ENCODE peak calls at places on chromosomes 5 and 9, in five cellular contexts. F, W, J, T and G are unnamed samples. For H3K9me3, the result is how much of the 10 kb centered on the place peaks cover.

GRCh38 chr9:135797507-135798302 is 95.7 kb downstream of the KCNT1 start:
- DNase-seq in F (no peak), W (peak), J (peak), T (peak), G (peak)

GRCh38 chr5:115831163-115831768 is 10.1 kb downstream of the ATG12 start:
- DNase-seq in F (no peak), W (peak), J (peak), T (no peak), G (peak)

GRCh38 chr5:83991566-83992224 is 271.0 kb upstream of the HAPLN1 start:
- DNase-seq in F (no peak), W (no peak), J (no peak), T (no peak), G (no peak)

GRCh38 chr9:134728021-134728795 is 86.6 kb downstream of the COL5A1 start:
- DNase-seq in F (no peak), W (no peak), J (no peak), T (no peak), G (no peak)

GRCh38 chr9:136754626-136755284 is 3.3 kb downstream of the LCN8 start:
- DNase-seq in F (no peak), W (no peak), J (peak), T (no peak), G (no peak)

GRCh38 chr5:37900692-37901091 is 60.9 kb upstream of the GDNF start:
- DNase-seq in F (no peak), W (peak), J (peak), T (peak), G (peak)

GRCh38 chr5:150562832-150563231 is 54.9 kb downstream of the NDST1 start:
- DNase-seq in F (no peak), W (no peak), J (peak), T (no peak), G (peak)

GRCh38 chr5:89869346-89869745 is 540.2 kb downstream of the CETN3 start:
- DNase-seq in F (no peak), W (no peak), J (no peak), T (no peak), G (no peak)

GRCh38 chr9:137302176-137303030 is at the start of gene NRARP:
- DNase-seq in F (peak), W (peak), J (peak), T (peak), G (peak)

GRCh38 chr9:96021616-96022444 is 146.3 kb downstream of the ERCC6L2 start:
- DNase-seq in F (no peak), W (no peak), J (peak), T (peak), G (peak)

GRCh38 chr9:64773491-64773931 is 511.5 kb downstream of the FOXD4L5 start:
- DNase-seq in F (no peak), W (no peak), J (no peak), T (peak), G (peak)

GRCh38 chr5:1880377-1881272 is 2.1 kb downstream of the IRX4 start:
- DNase-seq in F (no peak), W (no peak), J (no peak), T (no peak), G (no peak)

GRCh38 chr9:105299190-105299854 is 54.9 kb downstream of the SLC44A1 start:
- DNase-seq in F (no peak), W (no peak), J (no peak), T (no peak), G (no peak)

GRCh38 chr5:77990020-77990419 is 213.9 kb upstream of the TBCA start:
- DNase-seq in F (no peak), W (no peak), J (peak), T (no peak), G (peak)

GRCh38 chr9:5957166-5957565 is 58.3 kb downstream of the RANBP6 start:
- DNase-seq in F (no peak), W (no peak), J (no peak), T (no peak), G (no peak)

GRCh38 chr9:129613520-129614175 is 7.3 kb downstream of the C9orf50 start:
- DNase-seq in F (no peak), W (no peak), J (peak), T (peak), G (peak)

GRCh38 chr9:36396985-36397384 is 3.1 kb downstream of the RNF38 start:
- DNase-seq in F (no peak), W (no peak), J (no peak), T (no peak), G (no peak)

GRCh38 chr9:99827244-99827643 is 5.6 kb downstream of the NR4A3 start:
- DNase-seq in F (no peak), W (no peak), J (no peak), T (no peak), G (no peak)

GRCh38 chr9:113712053-113712452 is 164.1 kb upstream of the ZNF618 start:
- DNase-seq in F (no peak), W (no peak), J (no peak), T (no peak), G (no peak)

DNA sequence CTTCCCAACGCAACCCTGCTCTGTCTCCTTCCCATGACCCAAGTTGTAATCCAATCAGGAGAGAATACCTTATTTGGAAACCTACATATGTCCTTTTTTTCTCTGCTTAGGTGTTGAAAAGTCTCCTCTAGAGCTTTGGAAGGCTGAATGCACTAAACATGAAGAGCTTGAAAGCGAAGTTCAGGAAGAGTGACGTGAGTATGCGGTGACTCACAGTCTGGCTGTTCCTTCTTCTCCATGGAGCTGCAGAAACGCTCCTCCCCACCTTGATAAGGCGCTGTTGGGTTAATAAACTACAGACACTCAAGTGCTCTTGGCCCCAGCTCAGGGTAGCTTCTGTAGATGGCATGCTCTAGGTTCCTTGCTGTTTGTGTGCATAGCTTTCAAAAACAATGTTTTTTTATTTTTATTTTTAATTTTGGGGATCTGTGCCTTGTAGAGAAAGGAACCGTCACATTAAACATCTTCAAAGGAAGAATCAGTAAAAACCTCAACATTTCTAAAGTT is 30.7 kb downstream of the RAI14 start:
- DNase-seq in F (no peak), W (peak), J (no peak), T (peak), G (no peak)
- TF ChIP-seq CTCF in F (no peak), W (no peak), J (no peak), T (no peak), G (no peak)

GRCh38 chr5:71825992-71826391 is 106.9 kb downstream of the CARTPT start:
- DNase-seq in F (no peak), W (no peak), J (no peak), T (no peak), G (no peak)

GRCh38 chr5:71816307-71816706 is 97.2 kb downstream of the CARTPT start:
- DNase-seq in F (no peak), W (no peak), J (no peak), T (no peak), G (no peak)

GRCh38 chr5:71817891-71818290 is 98.8 kb downstream of the CARTPT start:
- DNase-seq in F (no peak), W (no peak), J (no peak), T (no peak), G (no peak)

DNA sequence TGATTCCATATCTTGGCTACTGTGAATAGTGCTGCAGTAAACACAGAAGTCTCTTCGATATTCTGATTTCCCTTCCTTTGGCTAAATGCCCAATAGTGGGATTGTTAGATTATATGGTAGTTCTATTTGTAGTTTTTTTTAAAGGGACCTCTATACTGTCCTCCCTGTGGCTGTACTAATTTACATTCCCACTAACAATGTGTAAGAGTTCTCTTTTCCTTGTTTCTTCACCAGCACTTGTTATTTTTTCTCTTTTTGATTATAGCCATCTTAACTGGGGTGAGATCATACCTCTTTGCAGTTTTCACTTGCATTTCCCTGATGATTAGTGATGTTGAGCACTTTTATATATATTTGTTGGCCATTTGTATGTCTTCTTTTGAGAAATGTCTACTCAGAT is 102.0 kb downstream of the CARTPT start:
- DNase-seq in F (no peak), W (no peak), J (no peak), T (no peak), G (no peak)
- H3K9me3 ChIP-seq in F (under half), W (under half), J (under half), T (under half), G (under half)

GRCh38 chr5:14417232-14417730 is 164.3 kb upstream of the OTULINL start:
- DNase-seq in F (no peak), W (no peak), J (no peak), T (no peak), G (no peak)

GRCh38 chr5:14421851-14422250 is 159.7 kb upstream of the OTULINL start:
- DNase-seq in F (no peak), W (no peak), J (no peak), T (no peak), G (no peak)

GRCh38 chr5:14420136-14420808 is 161.3 kb upstream of the OTULINL start:
- DNase-seq in F (no peak), W (no peak), J (no peak), T (no peak), G (no peak)

GRCh38 chr5:14417792-14418765 is 163.5 kb upstream of the OTULINL start:
- DNase-seq in F (no peak), W (no peak), J (no peak), T (no peak), G (no peak)

DNA sequence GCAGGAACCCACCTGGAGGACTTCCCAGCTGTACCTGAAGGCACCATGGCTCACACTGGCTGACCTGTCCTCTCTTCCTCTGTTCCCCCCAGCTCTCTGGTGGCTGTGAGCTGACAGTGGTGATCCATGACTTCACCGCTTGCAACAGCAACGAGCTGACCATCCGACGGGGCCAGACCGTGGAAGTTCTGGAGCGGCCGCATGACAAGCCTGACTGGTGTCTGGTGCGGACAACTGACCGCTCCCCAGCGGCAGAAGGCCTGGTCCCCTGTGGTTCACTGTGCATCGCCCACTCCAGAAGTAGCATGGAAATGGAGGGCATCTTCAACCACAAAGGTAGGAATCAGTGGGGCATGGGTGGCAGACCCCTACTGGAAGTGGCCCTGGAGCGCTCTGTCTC is 161.9 kb upstream of the OTULINL start:
- DNase-seq in F (no peak), W (no peak), J (no peak), T (no peak), G (no peak)
- TF ChIP-seq CTCF in F (no peak), W (no peak), J (no peak), T (no peak), G (no peak)

GRCh38 chr5:63008195-63008594 is 429.6 kb downstream of the LRRC70 start:
- DNase-seq in F (no peak), W (no peak), J (no peak), T (no peak), G (no peak)
- H3K9me3 ChIP-seq in F (under half), W (under half), J (under half), T (half or more), G (under half)

DNA sequence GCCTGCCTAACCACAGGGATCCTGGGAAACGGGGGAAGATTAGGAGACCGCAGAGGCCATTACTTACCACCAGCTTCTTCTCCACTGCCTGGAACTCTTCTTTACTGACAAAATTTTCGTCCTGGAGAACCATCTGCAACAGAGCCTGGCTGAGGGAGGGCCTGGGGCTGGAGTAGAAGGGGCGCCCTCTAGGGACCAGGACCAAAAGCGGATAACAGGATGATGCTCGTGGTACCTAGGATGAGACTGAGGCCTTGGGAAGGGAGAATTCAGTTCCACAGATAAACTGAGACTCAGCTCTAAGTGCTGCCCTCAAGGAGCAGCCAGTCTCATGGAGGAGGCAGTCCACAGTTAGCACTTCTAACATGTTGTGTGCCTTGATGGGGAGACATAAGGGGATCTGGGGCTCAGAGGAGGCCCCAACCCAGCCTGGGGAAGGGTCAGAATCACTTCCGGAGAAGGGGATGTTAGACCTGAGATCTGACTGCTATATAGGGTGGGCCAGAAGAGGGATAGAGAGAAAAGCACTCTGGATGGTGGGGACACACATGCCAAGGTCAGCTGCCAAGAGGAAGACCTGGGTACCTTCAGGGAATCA is 1.2 kb downstream of the SPATA24 start:
- DNase-seq in F (no peak), W (no peak), J (peak), T (no peak), G (peak)
- TF ChIP-seq CTCF in F (peak), W (no peak), J (peak), T (peak), G (peak)

DNA sequence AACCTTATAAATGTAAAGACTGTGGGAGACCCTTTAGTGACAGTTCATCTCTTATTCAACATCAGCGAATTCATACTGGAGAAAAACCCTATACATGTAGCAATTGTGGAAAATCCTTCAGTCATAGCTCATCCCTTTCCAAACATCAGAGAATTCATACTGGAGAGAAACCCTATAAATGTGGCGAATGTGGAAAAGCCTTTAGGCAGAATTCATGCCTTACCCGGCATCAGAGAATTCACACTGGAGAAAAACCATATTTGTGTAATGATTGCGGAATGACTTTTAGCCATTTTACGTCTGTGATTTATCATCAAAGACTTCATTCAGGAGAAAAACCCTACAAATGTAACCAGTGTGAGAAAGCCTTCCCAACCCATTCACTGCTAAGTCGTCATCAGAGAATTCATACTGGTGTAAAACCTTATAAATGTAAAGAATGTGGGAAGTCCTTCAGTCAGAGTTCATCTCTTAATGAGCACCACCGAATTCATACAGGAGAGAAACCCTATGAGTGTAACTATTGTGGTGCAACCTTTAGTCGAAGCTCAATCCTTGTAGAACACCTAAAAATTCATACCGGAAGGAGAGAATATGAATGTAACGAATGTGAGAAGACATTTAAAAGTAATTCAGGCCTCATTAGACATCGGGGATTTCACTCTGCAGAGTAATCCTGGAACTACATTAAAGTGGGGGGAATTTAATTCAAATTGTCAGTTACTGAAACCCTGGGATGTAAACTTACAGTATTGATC is 17.7 kb downstream of the ZNF483 start:
- DNase-seq in F (no peak), W (no peak), J (no peak), T (no peak), G (no peak)
- H3K9me3 ChIP-seq in F (half or more), W (half or more), J (half or more), T (half or more), G (half or more)